ENCODE peak calls at places on chromosomes 11 and 22, in four cellular contexts. A, E, S and Q are unnamed samples.

GRCh38 chr11:10305262-10305963 is 540 bp downstream of the ADM start:
- DNase-seq in A (peak), E (peak), S (peak), Q (no peak)

GRCh38 chr11:95791385-95792033 is 1.2 kb downstream of the CEP57 start:
- DNase-seq in A (no peak), E (no peak), S (peak), Q (no peak)

GRCh38 chr22:50548046-50548912 is 2.6 kb downstream of the KLHDC7B start:
- DNase-seq in A (no peak), E (no peak), S (no peak), Q (peak)

GRCh38 chr22:25564979-25565677 is 653 bp downstream of the GRK3 start:
- DNase-seq in A (peak), E (peak), S (no peak), Q (no peak)

GRCh38 chr11:44950036-44950624 is 553 bp downstream of the TP53I11 start:
- DNase-seq in A (no peak), E (no peak), S (no peak), Q (no peak)

GRCh38 chr11:70073881-70074371 is 4.2 kb upstream of the ANO1 start:
- DNase-seq in A (peak), E (no peak), S (no peak), Q (peak)

GRCh38 chr11:19472679-19473078 is 231.9 kb upstream of the E2F8 start:
- DNase-seq in A (peak), E (peak), S (no peak), Q (no peak)

GRCh38 chr22:44335903-44336803 is 23.4 kb upstream of the SHISAL1 start:
- DNase-seq in A (no peak), E (no peak), S (no peak), Q (no peak)

GRCh38 chr22:46060292-46061123 is 83.5 kb upstream of the WNT7B start:
- DNase-seq in A (no peak), E (no peak), S (no peak), Q (no peak)

GRCh38 chr11:18383388-18384156 is 10.8 kb upstream of the LDHA start:
- DNase-seq in A (peak), E (peak), S (peak), Q (peak)

GRCh38 chr11:63907808-63908530 is 9.0 kb downstream of the RCOR2 start:
- DNase-seq in A (no peak), E (no peak), S (no peak), Q (no peak)

GRCh38 chr22:17549655-17550054 is 13.6 kb upstream of the SLC25A18 start:
- DNase-seq in A (no peak), E (no peak), S (no peak), Q (no peak)

GRCh38 chr11:87455180-87455579 is 417.4 kb downstream of the TMEM135 start:
- DNase-seq in A (no peak), E (no peak), S (no peak), Q (no peak)

GRCh38 chr11:28822596-28822995 is 714.4 kb downstream of the METTL15 start:
- DNase-seq in A (no peak), E (no peak), S (no peak), Q (no peak)

GRCh38 chr11:129278586-129279319 is 86.6 kb upstream of the ARHGAP32 start:
- DNase-seq in A (peak), E (peak), S (peak), Q (no peak)

GRCh38 chr11:73019996-73020395 is 122.1 kb downstream of the FCHSD2 start:
- DNase-seq in A (no peak), E (no peak), S (no peak), Q (no peak)

GRCh38 chr11:126115820-126116319 is 53.2 kb upstream of the CDON start:
- DNase-seq in A (peak), E (peak), S (no peak), Q (no peak)

GRCh38 chr11:117509543-117509942 is 181.9 kb downstream of the CEP164 start:
- DNase-seq in A (no peak), E (no peak), S (no peak), Q (no peak)

GRCh38 chr11:5891216-5891800 is 1.7 kb upstream of the OR52E5 start:
- DNase-seq in A (peak), E (peak), S (peak), Q (peak)

GRCh38 chr11:14015711-14016110 is 53.2 kb downstream of the SPON1 start:
- DNase-seq in A (peak), E (peak), S (no peak), Q (no peak)

GRCh38 chr22:29820941-29821789 is 16.9 kb downstream of the ASCC2 start:
- DNase-seq in A (peak), E (peak), S (no peak), Q (peak)

GRCh38 chr11:68373189-68373809 is 60.9 kb downstream of the LRP5 start:
- DNase-seq in A (peak), E (peak), S (no peak), Q (no peak)

GRCh38 chr11:85725510-85726258 is 39.7 kb upstream of the CCDC89 start:
- DNase-seq in A (peak), E (peak), S (no peak), Q (no peak)

GRCh38 chr22:48496987-48497650 is 1330.6 kb downstream of the BRD1 start:
- DNase-seq in A (no peak), E (no peak), S (no peak), Q (no peak)

GRCh38 chr11:127492025-127492424 is 491.5 kb upstream of the KIRREL3 start:
- DNase-seq in A (no peak), E (no peak), S (no peak), Q (no peak)

GRCh38 chr11:127490896-127491295 is 490.3 kb upstream of the KIRREL3 start:
- DNase-seq in A (no peak), E (no peak), S (no peak), Q (no peak)

GRCh38 chr11:127496165-127496564 is 495.6 kb upstream of the KIRREL3 start:
- DNase-seq in A (no peak), E (no peak), S (no peak), Q (no peak)

GRCh38 chr11:127491589-127491988 is 491.0 kb upstream of the KIRREL3 start:
- DNase-seq in A (no peak), E (no peak), S (no peak), Q (no peak)

GRCh38 chr11:127493330-127493729 is 492.8 kb upstream of the KIRREL3 start:
- DNase-seq in A (peak), E (no peak), S (peak), Q (no peak)
- TF ChIP-seq CTCF in A (no peak), E (peak), S (peak), Q (peak)

GRCh38 chr11:8813658-8814057 is 97.3 kb upstream of the AKIP1 start:
- DNase-seq in A (peak), E (peak), S (peak), Q (peak)
- TF ChIP-seq CTCF in A (peak), E (peak), S (peak), Q (peak)

GRCh38 chr11:64994318-64994717 is 2.5 kb downstream of the BATF2 start:
- DNase-seq in A (no peak), E (no peak), S (no peak), Q (no peak)

GRCh38 chr11:64996327-64996709 is 453 bp downstream of the BATF2 start:
- DNase-seq in A (no peak), E (no peak), S (no peak), Q (no peak)

GRCh38 chr11:64998690-64999431 is 2.1 kb upstream of the BATF2 start:
- DNase-seq in A (no peak), E (no peak), S (no peak), Q (no peak)

GRCh38 chr11:64998141-64998540 is 1.4 kb upstream of the BATF2 start:
- DNase-seq in A (no peak), E (no peak), S (no peak), Q (no peak)

GRCh38 chr11:64996710-64997380 is at the start of gene BATF2:
- DNase-seq in A (peak), E (peak), S (no peak), Q (peak)
- TF ChIP-seq CTCF in A (peak), E (peak), S (peak), Q (peak)

GRCh38 chr11:131584694-131585592 is 214.5 kb downstream of the NTM start:
- DNase-seq in A (peak), E (no peak), S (no peak), Q (peak)
- TF ChIP-seq CTCF in A (peak), E (no peak), S (peak), Q (peak)

DNA sequence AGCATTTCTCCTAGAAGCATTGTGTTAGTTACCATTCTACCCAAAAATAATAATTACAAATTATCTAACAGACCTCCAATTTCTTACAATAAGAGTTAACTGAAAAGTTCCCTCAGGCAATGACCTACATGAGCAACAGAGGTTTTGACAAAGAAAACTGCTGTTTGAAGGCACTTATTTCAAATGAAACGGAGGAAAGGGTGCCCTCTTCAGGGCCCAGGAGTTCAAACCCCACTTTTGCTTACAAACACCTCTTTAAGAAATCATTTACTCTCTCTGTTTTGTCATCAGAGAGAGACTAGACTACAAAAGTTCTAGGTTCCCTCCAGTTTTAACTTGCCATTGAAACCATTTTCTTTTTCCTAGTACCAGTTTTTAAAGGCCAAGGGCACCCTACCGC is 56.7 kb downstream of the AMBRA1 start:
- DNase-seq in A (peak), E (peak), S (no peak), Q (no peak)
- TF ChIP-seq CTCF in A (no peak), E (no peak), S (no peak), Q (peak)

GRCh38 chr11:131993291-131993690 is 622.9 kb downstream of the NTM start:
- DNase-seq in A (no peak), E (peak), S (no peak), Q (no peak)
- TF ChIP-seq CTCF in A (no peak), E (no peak), S (no peak), Q (no peak)